ENCODE peak calls at places on chromosome 1, in eight cellular contexts. One of them, this sample, is unnamed.

GRCh38 chr1:227934476-227935313 is 13.0 kb downstream of the WNT9A start:
- DNase-seq in AG08396: peak; percentile 51
- DNase-seq in effector memory CD4-positive, alpha-beta T cell: peak; percentile 8
- DNase-seq in NCI-H1105 treated with DMSO at 0.1 percent for 48 hours: no peak
- DNase-seq in effector memory CD8-positive, alpha-beta T cell: no peak
- DNase-seq in mucosa of descending colon: peak; percentile 40
- DNase-seq in fibroblast of the conjunctiva: peak; percentile 20
- DNase-seq in fibroblast of pulmonary artery: peak; percentile 56
- DNase-seq in this sample: no peak

GRCh38 chr1:30522031-30523004 is 201.1 kb downstream of the MATN1 start:
- DNase-seq in AG08396: peak; percentile 23
- DNase-seq in effector memory CD4-positive, alpha-beta T cell: no peak
- DNase-seq in NCI-H1105 treated with DMSO at 0.1 percent for 48 hours: no peak
- DNase-seq in effector memory CD8-positive, alpha-beta T cell: no peak
- DNase-seq in mucosa of descending colon: no peak
- DNase-seq in fibroblast of the conjunctiva: peak; percentile 83
- DNase-seq in fibroblast of pulmonary artery: peak; percentile 42
- DNase-seq in this sample: no peak

GRCh38 chr1:32367912-32368635 is 5.7 kb downstream of the TSSK3 start:
- DNase-seq in AG08396: no peak
- DNase-seq in effector memory CD4-positive, alpha-beta T cell: no peak
- DNase-seq in NCI-H1105 treated with DMSO at 0.1 percent for 48 hours: no peak
- DNase-seq in effector memory CD8-positive, alpha-beta T cell: no peak
- DNase-seq in mucosa of descending colon: no peak
- DNase-seq in fibroblast of the conjunctiva: no peak
- DNase-seq in fibroblast of pulmonary artery: no peak
- DNase-seq in this sample: no peak

GRCh38 chr1:2134604-2135307 is 59.8 kb downstream of the FAAP20 start:
- DNase-seq in AG08396: no peak
- DNase-seq in effector memory CD4-positive, alpha-beta T cell: no peak
- DNase-seq in NCI-H1105 treated with DMSO at 0.1 percent for 48 hours: no peak
- DNase-seq in effector memory CD8-positive, alpha-beta T cell: no peak
- DNase-seq in mucosa of descending colon: peak; percentile 62
- DNase-seq in fibroblast of the conjunctiva: no peak
- DNase-seq in fibroblast of pulmonary artery: no peak
- DNase-seq in this sample: no peak

GRCh38 chr1:52767881-52768280 is 41.6 kb downstream of the ZYG11B start:
- DNase-seq in AG08396: no peak
- DNase-seq in effector memory CD4-positive, alpha-beta T cell: no peak
- DNase-seq in NCI-H1105 treated with DMSO at 0.1 percent for 48 hours: no peak
- DNase-seq in effector memory CD8-positive, alpha-beta T cell: no peak
- DNase-seq in mucosa of descending colon: no peak
- DNase-seq in fibroblast of the conjunctiva: no peak
- DNase-seq in fibroblast of pulmonary artery: no peak
- DNase-seq in this sample: no peak

GRCh38 chr1:210251680-210252490 is 19.3 kb downstream of the SERTAD4 start:
- DNase-seq in AG08396: peak; percentile 55
- DNase-seq in effector memory CD4-positive, alpha-beta T cell: no peak
- DNase-seq in NCI-H1105 treated with DMSO at 0.1 percent for 48 hours: peak; percentile 20
- DNase-seq in effector memory CD8-positive, alpha-beta T cell: no peak
- DNase-seq in mucosa of descending colon: peak; percentile 62
- DNase-seq in fibroblast of the conjunctiva: no peak
- DNase-seq in fibroblast of pulmonary artery: no peak
- DNase-seq in this sample: no peak

GRCh38 chr1:223102797-223103533 is 40.1 kb downstream of the TLR5 start:
- DNase-seq in AG08396: no peak
- DNase-seq in effector memory CD4-positive, alpha-beta T cell: no peak
- DNase-seq in NCI-H1105 treated with DMSO at 0.1 percent for 48 hours: no peak
- DNase-seq in effector memory CD8-positive, alpha-beta T cell: no peak
- DNase-seq in mucosa of descending colon: no peak
- DNase-seq in fibroblast of the conjunctiva: no peak
- DNase-seq in fibroblast of pulmonary artery: no peak
- DNase-seq in this sample: peak; percentile 72

GRCh38 chr1:240976685-240977084 is 364.7 kb upstream of the GREM2 start:
- DNase-seq in AG08396: no peak
- DNase-seq in effector memory CD4-positive, alpha-beta T cell: no peak
- DNase-seq in NCI-H1105 treated with DMSO at 0.1 percent for 48 hours: no peak
- DNase-seq in effector memory CD8-positive, alpha-beta T cell: no peak
- DNase-seq in mucosa of descending colon: no peak
- DNase-seq in fibroblast of the conjunctiva: no peak
- DNase-seq in fibroblast of pulmonary artery: no peak
- DNase-seq in this sample: no peak

GRCh38 chr1:32742132-32742947 is 39.8 kb upstream of the SYNC start:
- DNase-seq in AG08396: peak; percentile 35
- DNase-seq in effector memory CD4-positive, alpha-beta T cell: no peak
- DNase-seq in NCI-H1105 treated with DMSO at 0.1 percent for 48 hours: no peak
- DNase-seq in effector memory CD8-positive, alpha-beta T cell: no peak
- DNase-seq in mucosa of descending colon: peak; percentile 70
- DNase-seq in fibroblast of the conjunctiva: no peak
- DNase-seq in fibroblast of pulmonary artery: no peak
- DNase-seq in this sample: peak; percentile 42

GRCh38 chr1:66757740-66758139 is 5.5 kb downstream of the DYNLT5 start:
- DNase-seq in AG08396: no peak
- DNase-seq in effector memory CD4-positive, alpha-beta T cell: no peak
- DNase-seq in NCI-H1105 treated with DMSO at 0.1 percent for 48 hours: no peak
- DNase-seq in effector memory CD8-positive, alpha-beta T cell: no peak
- DNase-seq in mucosa of descending colon: no peak
- DNase-seq in fibroblast of the conjunctiva: no peak
- DNase-seq in fibroblast of pulmonary artery: no peak
- DNase-seq in this sample: no peak

GRCh38 chr1:162094271-162094670 is 24.8 kb downstream of the NOS1AP start:
- DNase-seq in AG08396: no peak
- DNase-seq in effector memory CD4-positive, alpha-beta T cell: no peak
- DNase-seq in NCI-H1105 treated with DMSO at 0.1 percent for 48 hours: no peak
- DNase-seq in effector memory CD8-positive, alpha-beta T cell: no peak
- DNase-seq in mucosa of descending colon: no peak
- DNase-seq in fibroblast of the conjunctiva: no peak
- DNase-seq in fibroblast of pulmonary artery: no peak
- DNase-seq in this sample: no peak

GRCh38 chr1:242449211-242449610 is 75.3 kb downstream of the PLD5 start:
- DNase-seq in AG08396: no peak
- DNase-seq in effector memory CD4-positive, alpha-beta T cell: no peak
- DNase-seq in NCI-H1105 treated with DMSO at 0.1 percent for 48 hours: peak; percentile 64
- DNase-seq in effector memory CD8-positive, alpha-beta T cell: no peak
- DNase-seq in mucosa of descending colon: no peak
- DNase-seq in fibroblast of the conjunctiva: no peak
- DNase-seq in fibroblast of pulmonary artery: no peak
- DNase-seq in this sample: peak; percentile 52

GRCh38 chr1:58785424-58786058 is 1.7 kb upstream of the JUN start:
- DNase-seq in AG08396: peak; percentile 15
- DNase-seq in effector memory CD4-positive, alpha-beta T cell: peak; percentile 26
- DNase-seq in NCI-H1105 treated with DMSO at 0.1 percent for 48 hours: peak; percentile 88
- DNase-seq in effector memory CD8-positive, alpha-beta T cell: peak; percentile 22
- DNase-seq in mucosa of descending colon: peak; percentile 79
- DNase-seq in fibroblast of the conjunctiva: no peak
- DNase-seq in fibroblast of pulmonary artery: peak; percentile 52
- DNase-seq in this sample: peak; percentile 88

GRCh38 chr1:29924017-29924431 is 687.7 kb downstream of the PTPRU start:
- DNase-seq in AG08396: no peak
- DNase-seq in effector memory CD4-positive, alpha-beta T cell: no peak
- DNase-seq in NCI-H1105 treated with DMSO at 0.1 percent for 48 hours: peak; percentile 79
- DNase-seq in effector memory CD8-positive, alpha-beta T cell: no peak
- DNase-seq in mucosa of descending colon: no peak
- DNase-seq in fibroblast of the conjunctiva: no peak
- DNase-seq in fibroblast of pulmonary artery: no peak
- DNase-seq in this sample: no peak

GRCh38 chr1:94716966-94717365 is 103.2 kb upstream of the SLC44A3 start:
- DNase-seq in AG08396: no peak
- DNase-seq in effector memory CD4-positive, alpha-beta T cell: no peak
- DNase-seq in NCI-H1105 treated with DMSO at 0.1 percent for 48 hours: no peak
- DNase-seq in effector memory CD8-positive, alpha-beta T cell: no peak
- DNase-seq in mucosa of descending colon: no peak
- DNase-seq in fibroblast of the conjunctiva: no peak
- DNase-seq in fibroblast of pulmonary artery: peak; percentile 34
- DNase-seq in this sample: no peak

GRCh38 chr1:51311826-51312225 is 18.5 kb downstream of the TTC39A start:
- DNase-seq in AG08396: no peak
- DNase-seq in effector memory CD4-positive, alpha-beta T cell: no peak
- DNase-seq in NCI-H1105 treated with DMSO at 0.1 percent for 48 hours: no peak
- DNase-seq in effector memory CD8-positive, alpha-beta T cell: no peak
- DNase-seq in mucosa of descending colon: no peak
- DNase-seq in fibroblast of the conjunctiva: no peak
- DNase-seq in fibroblast of pulmonary artery: no peak
- DNase-seq in this sample: no peak

GRCh38 chr1:32362474-32363313 is at the start of the genes FAM229A and TSSK3:
- DNase-seq in AG08396: no peak
- DNase-seq in effector memory CD4-positive, alpha-beta T cell: no peak
- DNase-seq in NCI-H1105 treated with DMSO at 0.1 percent for 48 hours: no peak
- DNase-seq in effector memory CD8-positive, alpha-beta T cell: no peak
- DNase-seq in mucosa of descending colon: peak; percentile 29
- DNase-seq in fibroblast of the conjunctiva: no peak
- DNase-seq in fibroblast of pulmonary artery: no peak
- DNase-seq in this sample: no peak

GRCh38 chr1:77757616-77758015 is 2.0 kb downstream of the USP33 start:
- DNase-seq in AG08396: peak; percentile 50
- DNase-seq in effector memory CD4-positive, alpha-beta T cell: no peak
- DNase-seq in NCI-H1105 treated with DMSO at 0.1 percent for 48 hours: no peak
- DNase-seq in effector memory CD8-positive, alpha-beta T cell: no peak
- DNase-seq in mucosa of descending colon: no peak
- DNase-seq in fibroblast of the conjunctiva: peak; percentile 65
- DNase-seq in fibroblast of pulmonary artery: peak; percentile 82
- DNase-seq in this sample: no peak

GRCh38 chr1:16724718-16725438 is 15.4 kb upstream of the RNU1-4 start:
- DNase-seq in AG08396: no peak
- DNase-seq in effector memory CD4-positive, alpha-beta T cell: no peak
- DNase-seq in NCI-H1105 treated with DMSO at 0.1 percent for 48 hours: no peak
- DNase-seq in effector memory CD8-positive, alpha-beta T cell: no peak
- DNase-seq in mucosa of descending colon: peak; percentile 69
- DNase-seq in fibroblast of the conjunctiva: no peak
- DNase-seq in fibroblast of pulmonary artery: no peak
- DNase-seq in this sample: no peak

GRCh38 chr1:208031932-208032320 is 121.0 kb upstream of the CD34 start:
- DNase-seq in AG08396: no peak
- DNase-seq in effector memory CD4-positive, alpha-beta T cell: no peak
- DNase-seq in NCI-H1105 treated with DMSO at 0.1 percent for 48 hours: no peak
- DNase-seq in effector memory CD8-positive, alpha-beta T cell: no peak
- DNase-seq in mucosa of descending colon: no peak
- DNase-seq in fibroblast of the conjunctiva: no peak
- DNase-seq in fibroblast of pulmonary artery: no peak
- DNase-seq in this sample: no peak

GRCh38 chr1:20578721-20579380 is 10.0 kb upstream of the CDA start:
- DNase-seq in AG08396: no peak
- DNase-seq in effector memory CD4-positive, alpha-beta T cell: no peak
- DNase-seq in NCI-H1105 treated with DMSO at 0.1 percent for 48 hours: no peak
- DNase-seq in effector memory CD8-positive, alpha-beta T cell: no peak
- DNase-seq in mucosa of descending colon: no peak
- DNase-seq in fibroblast of the conjunctiva: no peak
- DNase-seq in fibroblast of pulmonary artery: no peak
- DNase-seq in this sample: no peak

GRCh38 chr1:2229921-2230700 is 2.0 kb downstream of the SKI start:
- DNase-seq in AG08396: no peak
- DNase-seq in effector memory CD4-positive, alpha-beta T cell: no peak
- DNase-seq in NCI-H1105 treated with DMSO at 0.1 percent for 48 hours: no peak
- DNase-seq in effector memory CD8-positive, alpha-beta T cell: no peak
- DNase-seq in mucosa of descending colon: peak; percentile 75
- DNase-seq in fibroblast of the conjunctiva: no peak
- DNase-seq in fibroblast of pulmonary artery: peak; percentile 54
- DNase-seq in this sample: no peak

GRCh38 chr1:99673285-99673684 is 27.4 kb downstream of the PALMD start:
- DNase-seq in AG08396: no peak
- DNase-seq in effector memory CD4-positive, alpha-beta T cell: no peak
- DNase-seq in NCI-H1105 treated with DMSO at 0.1 percent for 48 hours: no peak
- DNase-seq in effector memory CD8-positive, alpha-beta T cell: no peak
- DNase-seq in mucosa of descending colon: no peak
- DNase-seq in fibroblast of the conjunctiva: no peak
- DNase-seq in fibroblast of pulmonary artery: no peak
- DNase-seq in this sample: no peak

GRCh38 chr1:63327417-63328139 is 5.2 kb downstream of the FOXD3 start:
- DNase-seq in AG08396: peak; percentile 88
- DNase-seq in effector memory CD4-positive, alpha-beta T cell: no peak
- DNase-seq in NCI-H1105 treated with DMSO at 0.1 percent for 48 hours: peak; percentile 14
- DNase-seq in effector memory CD8-positive, alpha-beta T cell: no peak
- DNase-seq in mucosa of descending colon: peak; percentile 66
- DNase-seq in fibroblast of the conjunctiva: peak; percentile 57
- DNase-seq in fibroblast of pulmonary artery: peak; percentile 74
- DNase-seq in this sample: peak; percentile 25

GRCh38 chr1:226946841-226947240 is 6.7 kb downstream of the COQ8A start:
- DNase-seq in AG08396: no peak
- DNase-seq in effector memory CD4-positive, alpha-beta T cell: no peak
- DNase-seq in NCI-H1105 treated with DMSO at 0.1 percent for 48 hours: no peak
- DNase-seq in effector memory CD8-positive, alpha-beta T cell: no peak
- DNase-seq in mucosa of descending colon: no peak
- DNase-seq in fibroblast of the conjunctiva: no peak
- DNase-seq in fibroblast of pulmonary artery: no peak
- DNase-seq in this sample: no peak

GRCh38 chr1:3675436-3675835 is 23.1 kb downstream of the TP73 start:
- DNase-seq in AG08396: no peak
- DNase-seq in effector memory CD4-positive, alpha-beta T cell: no peak
- DNase-seq in NCI-H1105 treated with DMSO at 0.1 percent for 48 hours: no peak
- DNase-seq in effector memory CD8-positive, alpha-beta T cell: no peak
- DNase-seq in mucosa of descending colon: peak; percentile 62
- DNase-seq in fibroblast of the conjunctiva: no peak
- DNase-seq in fibroblast of pulmonary artery: no peak
- DNase-seq in this sample: no peak

GRCh38 chr1:6613361-6614018 is at the start of gene PHF13:
- DNase-seq in AG08396: peak; percentile 99
- DNase-seq in effector memory CD4-positive, alpha-beta T cell: peak; percentile 99
- DNase-seq in NCI-H1105 treated with DMSO at 0.1 percent for 48 hours: peak; percentile 99
- DNase-seq in effector memory CD8-positive, alpha-beta T cell: peak; percentile 99
- DNase-seq in mucosa of descending colon: peak; percentile 100
- DNase-seq in fibroblast of the conjunctiva: peak; percentile 98
- DNase-seq in fibroblast of pulmonary artery: peak; percentile 99
- DNase-seq in this sample: peak; percentile 97

GRCh38 chr1:149962039-149962647 is 25.5 kb upstream of the MTMR11 start:
- DNase-seq in AG08396: peak; percentile 61
- DNase-seq in effector memory CD4-positive, alpha-beta T cell: peak; percentile 30
- DNase-seq in NCI-H1105 treated with DMSO at 0.1 percent for 48 hours: peak; percentile 75
- DNase-seq in effector memory CD8-positive, alpha-beta T cell: peak; percentile 33
- DNase-seq in mucosa of descending colon: no peak
- DNase-seq in fibroblast of the conjunctiva: peak; percentile 72
- DNase-seq in fibroblast of pulmonary artery: peak; percentile 91
- DNase-seq in this sample: peak; percentile 58